ENCODE peak calls at places on chromosomes 16 and 17, in eight cellular contexts. One of them, this sample, is unnamed.

GRCh38 chr17:33112763-33113162 is 121.1 kb downstream of the SPACA3 start:
- DNase-seq in fibroblast of villous mesenchyme: no peak
- DNase-seq in body of pancreas: no peak
- DNase-seq in esophagus squamous epithelium: no peak
- DNase-seq in fibroblast of lung: peak
- DNase-seq in CD8-positive, alpha-beta T cell: no peak
- DNase-seq in heart left ventricle: no peak
- DNase-seq in glutamatergic neuron: no peak
- DNase-seq in this sample: no peak

GRCh38 chr17:14395255-14395654 is 94.4 kb downstream of the HS3ST3B1 start:
- DNase-seq in fibroblast of villous mesenchyme: no peak
- DNase-seq in body of pancreas: no peak
- DNase-seq in esophagus squamous epithelium: no peak
- DNase-seq in fibroblast of lung: no peak
- DNase-seq in CD8-positive, alpha-beta T cell: no peak
- DNase-seq in heart left ventricle: no peak
- DNase-seq in glutamatergic neuron: no peak
- DNase-seq in this sample: no peak

GRCh38 chr17:9209347-9209746 is 188.0 kb downstream of the NTN1 start:
- DNase-seq in fibroblast of villous mesenchyme: no peak
- DNase-seq in body of pancreas: no peak
- DNase-seq in esophagus squamous epithelium: no peak
- DNase-seq in fibroblast of lung: no peak
- DNase-seq in CD8-positive, alpha-beta T cell: no peak
- DNase-seq in heart left ventricle: peak
- DNase-seq in glutamatergic neuron: no peak
- DNase-seq in this sample: no peak

GRCh38 chr16:997440-998051 is 16.0 kb downstream of the SOX8 start:
- DNase-seq in fibroblast of villous mesenchyme: peak
- DNase-seq in body of pancreas: peak
- DNase-seq in esophagus squamous epithelium: no peak
- DNase-seq in fibroblast of lung: peak
- DNase-seq in CD8-positive, alpha-beta T cell: peak
- DNase-seq in heart left ventricle: no peak
- DNase-seq in glutamatergic neuron: no peak
- DNase-seq in this sample: no peak

GRCh38 chr16:67392301-67393059 is 818 bp downstream of the TPPP3 start:
- DNase-seq in fibroblast of villous mesenchyme: no peak
- DNase-seq in body of pancreas: no peak
- DNase-seq in esophagus squamous epithelium: no peak
- DNase-seq in fibroblast of lung: no peak
- DNase-seq in CD8-positive, alpha-beta T cell: no peak
- DNase-seq in heart left ventricle: no peak
- DNase-seq in glutamatergic neuron: no peak
- DNase-seq in this sample: no peak

GRCh38 chr17:360141-360705 is 7.6 kb upstream of the RPH3AL start:
- DNase-seq in fibroblast of villous mesenchyme: no peak
- DNase-seq in body of pancreas: no peak
- DNase-seq in esophagus squamous epithelium: no peak
- DNase-seq in fibroblast of lung: no peak
- DNase-seq in CD8-positive, alpha-beta T cell: no peak
- DNase-seq in heart left ventricle: no peak
- DNase-seq in glutamatergic neuron: no peak
- DNase-seq in this sample: no peak

GRCh38 chr16:70665806-70666735 is 19.7 kb downstream of the IL34 start:
- DNase-seq in fibroblast of villous mesenchyme: no peak
- DNase-seq in body of pancreas: no peak
- DNase-seq in esophagus squamous epithelium: no peak
- DNase-seq in fibroblast of lung: no peak
- DNase-seq in CD8-positive, alpha-beta T cell: no peak
- DNase-seq in heart left ventricle: no peak
- DNase-seq in glutamatergic neuron: no peak
- DNase-seq in this sample: no peak

GRCh38 chr16:72536673-72537435 is 364.9 kb upstream of the PMFBP1 start:
- DNase-seq in fibroblast of villous mesenchyme: peak
- DNase-seq in body of pancreas: no peak
- DNase-seq in esophagus squamous epithelium: no peak
- DNase-seq in fibroblast of lung: peak
- DNase-seq in CD8-positive, alpha-beta T cell: no peak
- DNase-seq in heart left ventricle: no peak
- DNase-seq in glutamatergic neuron: no peak
- DNase-seq in this sample: no peak

GRCh38 chr16:1389762-1390161 is 24.7 kb downstream of the UNKL start:
- DNase-seq in fibroblast of villous mesenchyme: no peak
- DNase-seq in body of pancreas: no peak
- DNase-seq in esophagus squamous epithelium: no peak
- DNase-seq in fibroblast of lung: no peak
- DNase-seq in CD8-positive, alpha-beta T cell: no peak
- DNase-seq in heart left ventricle: no peak
- DNase-seq in glutamatergic neuron: no peak
- DNase-seq in this sample: no peak

GRCh38 chr17:44907696-44908470 is 7.4 kb downstream of the GFAP start:
- DNase-seq in fibroblast of villous mesenchyme: no peak
- DNase-seq in body of pancreas: no peak
- DNase-seq in esophagus squamous epithelium: no peak
- DNase-seq in fibroblast of lung: no peak
- DNase-seq in CD8-positive, alpha-beta T cell: no peak
- DNase-seq in heart left ventricle: no peak
- DNase-seq in glutamatergic neuron: no peak
- DNase-seq in this sample: no peak

GRCh38 chr16:23523321-23523720 is 13.0 kb upstream of the GGA2 start:
- DNase-seq in fibroblast of villous mesenchyme: no peak
- DNase-seq in body of pancreas: no peak
- DNase-seq in esophagus squamous epithelium: no peak
- DNase-seq in fibroblast of lung: no peak
- DNase-seq in CD8-positive, alpha-beta T cell: no peak
- DNase-seq in heart left ventricle: no peak
- DNase-seq in glutamatergic neuron: no peak
- DNase-seq in this sample: no peak

GRCh38 chr17:74318391-74318790 is 7.6 kb upstream of the KIF19 start:
- DNase-seq in fibroblast of villous mesenchyme: no peak
- DNase-seq in body of pancreas: no peak
- DNase-seq in esophagus squamous epithelium: no peak
- DNase-seq in fibroblast of lung: no peak
- DNase-seq in CD8-positive, alpha-beta T cell: no peak
- DNase-seq in heart left ventricle: no peak
- DNase-seq in glutamatergic neuron: no peak
- DNase-seq in this sample: no peak

GRCh38 chr16:2842340-2843000 is 12.4 kb downstream of the ZG16B start:
- DNase-seq in fibroblast of villous mesenchyme: peak
- DNase-seq in body of pancreas: peak
- DNase-seq in esophagus squamous epithelium: no peak
- DNase-seq in fibroblast of lung: peak
- DNase-seq in CD8-positive, alpha-beta T cell: peak
- DNase-seq in heart left ventricle: peak
- DNase-seq in glutamatergic neuron: no peak
- DNase-seq in this sample: no peak

GRCh38 chr16:80518436-80518835 is 22.4 kb upstream of the DYNLRB2 start:
- DNase-seq in fibroblast of villous mesenchyme: no peak
- DNase-seq in body of pancreas: no peak
- DNase-seq in esophagus squamous epithelium: no peak
- DNase-seq in fibroblast of lung: no peak
- DNase-seq in CD8-positive, alpha-beta T cell: peak
- DNase-seq in heart left ventricle: no peak
- DNase-seq in glutamatergic neuron: no peak
- DNase-seq in this sample: no peak

GRCh38 chr16:71927383-71927782 is 32.1 kb downstream of the IST1 start:
- DNase-seq in fibroblast of villous mesenchyme: peak
- DNase-seq in body of pancreas: peak
- DNase-seq in esophagus squamous epithelium: no peak
- DNase-seq in fibroblast of lung: peak
- DNase-seq in CD8-positive, alpha-beta T cell: no peak
- DNase-seq in heart left ventricle: peak
- DNase-seq in glutamatergic neuron: no peak
- DNase-seq in this sample: no peak

GRCh38 chr17:50570516-50570915 is 10.0 kb downstream of the CACNA1G start:
- DNase-seq in fibroblast of villous mesenchyme: no peak
- DNase-seq in body of pancreas: no peak
- DNase-seq in esophagus squamous epithelium: no peak
- DNase-seq in fibroblast of lung: no peak
- DNase-seq in CD8-positive, alpha-beta T cell: no peak
- DNase-seq in heart left ventricle: no peak
- DNase-seq in glutamatergic neuron: no peak
- DNase-seq in this sample: no peak

GRCh38 chr16:56985288-56985961 is 3.9 kb upstream of the NLRC5 start:
- DNase-seq in fibroblast of villous mesenchyme: peak
- DNase-seq in body of pancreas: no peak
- DNase-seq in esophagus squamous epithelium: no peak
- DNase-seq in fibroblast of lung: peak
- DNase-seq in CD8-positive, alpha-beta T cell: no peak
- DNase-seq in heart left ventricle: peak
- DNase-seq in glutamatergic neuron: peak
- DNase-seq in this sample: peak

GRCh38 chr17:59238904-59239303 is 18.6 kb downstream of the GDPD1 start:
- DNase-seq in fibroblast of villous mesenchyme: no peak
- DNase-seq in body of pancreas: no peak
- DNase-seq in esophagus squamous epithelium: no peak
- DNase-seq in fibroblast of lung: no peak
- DNase-seq in CD8-positive, alpha-beta T cell: no peak
- DNase-seq in heart left ventricle: no peak
- DNase-seq in glutamatergic neuron: no peak
- DNase-seq in this sample: no peak

GRCh38 chr17:82813299-82814051 is 26.3 kb downstream of the ZNF750 start:
- DNase-seq in fibroblast of villous mesenchyme: no peak
- DNase-seq in body of pancreas: no peak
- DNase-seq in esophagus squamous epithelium: no peak
- DNase-seq in fibroblast of lung: no peak
- DNase-seq in CD8-positive, alpha-beta T cell: no peak
- DNase-seq in heart left ventricle: peak
- DNase-seq in glutamatergic neuron: no peak
- DNase-seq in this sample: no peak

DNA sequence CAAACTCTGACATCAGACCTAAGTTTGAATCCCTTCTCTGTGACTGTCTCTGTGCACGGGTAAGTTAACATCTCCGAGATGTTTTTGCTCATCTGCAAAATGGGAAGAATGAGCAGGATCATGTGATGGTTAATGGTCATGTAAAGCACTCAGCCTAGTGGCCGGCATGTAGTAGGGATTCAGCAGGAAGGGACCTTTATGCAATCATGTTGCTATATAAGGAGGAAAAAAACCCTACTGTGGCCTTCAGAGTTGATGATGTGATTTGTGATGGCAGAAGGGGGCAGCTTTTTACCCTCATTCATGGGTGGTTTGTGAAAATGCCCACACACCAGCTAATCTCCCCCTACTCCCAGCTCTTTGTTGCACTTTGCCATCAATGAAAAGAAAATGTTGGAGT is 24.1 kb downstream of the CLEC16A start:
- DNase-seq in fibroblast of villous mesenchyme: no peak
- DNase-seq in body of pancreas: no peak
- DNase-seq in esophagus squamous epithelium: no peak
- DNase-seq in fibroblast of lung: no peak
- DNase-seq in CD8-positive, alpha-beta T cell: no peak
- DNase-seq in heart left ventricle: no peak
- DNase-seq in glutamatergic neuron: no peak
- DNase-seq in this sample: no peak
- TF ChIP-seq CTCF in fibroblast of villous mesenchyme: no peak
- TF ChIP-seq CTCF in body of pancreas: no peak
- TF ChIP-seq CTCF in esophagus squamous epithelium: no peak
- TF ChIP-seq CTCF in fibroblast of lung: no peak
- TF ChIP-seq CTCF in CD8-positive, alpha-beta T cell: no peak
- TF ChIP-seq CTCF in heart left ventricle: no peak
- TF ChIP-seq CTCF in glutamatergic neuron: no peak
- TF ChIP-seq CTCF in this sample: no peak

GRCh38 chr17:28842282-28843012 is at the start of gene FAM222B:
- DNase-seq in fibroblast of villous mesenchyme: peak
- DNase-seq in body of pancreas: peak
- DNase-seq in esophagus squamous epithelium: no peak
- DNase-seq in fibroblast of lung: peak
- DNase-seq in CD8-positive, alpha-beta T cell: peak
- DNase-seq in heart left ventricle: peak
- DNase-seq in glutamatergic neuron: peak
- DNase-seq in this sample: peak
- TF ChIP-seq CTCF in fibroblast of villous mesenchyme: peak
- TF ChIP-seq CTCF in body of pancreas: no peak
- TF ChIP-seq CTCF in esophagus squamous epithelium: no peak
- TF ChIP-seq CTCF in fibroblast of lung: no peak
- TF ChIP-seq CTCF in CD8-positive, alpha-beta T cell: no peak
- TF ChIP-seq CTCF in heart left ventricle: no peak
- TF ChIP-seq CTCF in glutamatergic neuron: no peak
- TF ChIP-seq CTCF in this sample: no peak

GRCh38 chr16:49378816-49379215 is 5.2 kb downstream of the C16orf78 start:
- DNase-seq in fibroblast of villous mesenchyme: no peak
- DNase-seq in body of pancreas: no peak
- DNase-seq in esophagus squamous epithelium: no peak
- DNase-seq in fibroblast of lung: no peak
- DNase-seq in CD8-positive, alpha-beta T cell: no peak
- DNase-seq in heart left ventricle: no peak
- DNase-seq in glutamatergic neuron: no peak
- DNase-seq in this sample: no peak

GRCh38 chr16:49378238-49378637 is 4.6 kb downstream of the C16orf78 start:
- DNase-seq in fibroblast of villous mesenchyme: no peak
- DNase-seq in body of pancreas: no peak
- DNase-seq in esophagus squamous epithelium: no peak
- DNase-seq in fibroblast of lung: no peak
- DNase-seq in CD8-positive, alpha-beta T cell: no peak
- DNase-seq in heart left ventricle: no peak
- DNase-seq in glutamatergic neuron: no peak
- DNase-seq in this sample: no peak

GRCh38 chr16:49373504-49373903 is at the start of gene C16orf78:
- DNase-seq in fibroblast of villous mesenchyme: no peak
- DNase-seq in body of pancreas: no peak
- DNase-seq in esophagus squamous epithelium: no peak
- DNase-seq in fibroblast of lung: no peak
- DNase-seq in CD8-positive, alpha-beta T cell: no peak
- DNase-seq in heart left ventricle: no peak
- DNase-seq in glutamatergic neuron: no peak
- DNase-seq in this sample: no peak

GRCh38 chr16:49377196-49377755 is 3.7 kb downstream of the C16orf78 start:
- DNase-seq in fibroblast of villous mesenchyme: no peak
- DNase-seq in body of pancreas: no peak
- DNase-seq in esophagus squamous epithelium: no peak
- DNase-seq in fibroblast of lung: no peak
- DNase-seq in CD8-positive, alpha-beta T cell: no peak
- DNase-seq in heart left ventricle: no peak
- DNase-seq in glutamatergic neuron: no peak
- DNase-seq in this sample: no peak

GRCh38 chr16:49376206-49376605 is 2.6 kb downstream of the C16orf78 start:
- DNase-seq in fibroblast of villous mesenchyme: no peak
- DNase-seq in body of pancreas: no peak
- DNase-seq in esophagus squamous epithelium: no peak
- DNase-seq in fibroblast of lung: no peak
- DNase-seq in CD8-positive, alpha-beta T cell: no peak
- DNase-seq in heart left ventricle: no peak
- DNase-seq in glutamatergic neuron: no peak
- DNase-seq in this sample: no peak
- TF ChIP-seq CTCF in fibroblast of villous mesenchyme: no peak
- TF ChIP-seq CTCF in body of pancreas: no peak
- TF ChIP-seq CTCF in esophagus squamous epithelium: no peak
- TF ChIP-seq CTCF in fibroblast of lung: no peak
- TF ChIP-seq CTCF in CD8-positive, alpha-beta T cell: no peak
- TF ChIP-seq CTCF in heart left ventricle: no peak
- TF ChIP-seq CTCF in glutamatergic neuron: no peak
- TF ChIP-seq CTCF in this sample: no peak

DNA sequence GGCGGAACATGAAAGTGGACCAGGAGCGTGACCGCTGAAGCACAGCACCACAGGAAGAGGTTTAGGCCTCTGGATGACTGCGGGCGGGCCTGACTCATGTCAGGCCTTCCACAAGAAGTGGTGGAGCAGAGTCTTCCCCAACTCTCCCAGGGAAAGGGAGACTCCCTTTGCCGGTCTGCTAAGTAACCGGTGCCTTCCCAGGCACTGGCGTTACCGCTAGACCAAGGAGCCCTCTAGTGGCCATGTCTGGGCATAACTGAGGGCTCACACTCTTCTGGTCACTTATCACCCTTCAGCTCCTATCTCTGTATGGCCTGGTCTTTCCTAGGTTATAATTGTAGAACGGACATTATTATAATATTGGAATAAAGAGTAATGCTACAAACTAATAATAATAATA is 1931.9 kb downstream of the TP53TG3F start:
- DNase-seq in fibroblast of villous mesenchyme: peak
- DNase-seq in body of pancreas: peak
- DNase-seq in esophagus squamous epithelium: no peak
- DNase-seq in fibroblast of lung: peak
- DNase-seq in CD8-positive, alpha-beta T cell: no peak
- DNase-seq in heart left ventricle: peak
- DNase-seq in glutamatergic neuron: peak
- DNase-seq in this sample: no peak
- TF ChIP-seq CTCF in fibroblast of villous mesenchyme: peak
- TF ChIP-seq CTCF in body of pancreas: peak
- TF ChIP-seq CTCF in esophagus squamous epithelium: peak
- TF ChIP-seq CTCF in fibroblast of lung: peak
- TF ChIP-seq CTCF in CD8-positive, alpha-beta T cell: no peak
- TF ChIP-seq CTCF in heart left ventricle: peak
- TF ChIP-seq CTCF in glutamatergic neuron: peak
- TF ChIP-seq CTCF in this sample: no peak

This sample was measured in omental fat pad.